ENCODE peak calls at places on chromosomes 1 and 21, in five cellular contexts. R is heart right ventricle, W is A549, Z is cardiac muscle cell, B is cardiac fibroblast. H is an unnamed sample.

GRCh38 chr1:15617874-15618684 is 821 bp downstream of the DDI2 start:
- DNase-seq in R (no peak), W (no peak), Z (peak), B (peak), H (no peak)

GRCh38 chr1:7576946-7577657 is 194.0 kb upstream of the VAMP3 start:
- DNase-seq in R (no peak), W (peak), Z (peak), B (peak), H (no peak)

GRCh38 chr1:8223531-8223930 is 94.4 kb upstream of the SLC45A1 start:
- DNase-seq in R (no peak), W (no peak), Z (no peak), B (no peak), H (no peak)

GRCh38 chr1:229254910-229255541 is 15.9 kb upstream of the RAB4A start:
- DNase-seq in R (no peak), W (no peak), Z (no peak), B (peak), H (no peak)

GRCh38 chr21:15837603-15838002 is 107.8 kb downstream of the USP25 start:
- DNase-seq in R (no peak), W (no peak), Z (peak), B (peak), H (no peak)

GRCh38 chr1:25952851-25953401 is 44.9 kb downstream of the PAFAH2 start:
- DNase-seq in R (peak), W (no peak), Z (no peak), B (peak), H (no peak)

GRCh38 chr1:109466440-109467300 is at the start of gene SYPL2:
- DNase-seq in R (peak), W (no peak), Z (peak), B (peak), H (no peak)

GRCh38 chr21:37542512-37542911 is 175.9 kb downstream of the DYRK1A start:
- DNase-seq in R (no peak), W (no peak), Z (no peak), B (no peak), H (no peak)

GRCh38 chr1:165747632-165748452 is 20.8 kb downstream of the TMCO1 start:
- DNase-seq in R (no peak), W (no peak), Z (no peak), B (no peak), H (no peak)

GRCh38 chr1:114379987-114380386 is 131.0 kb downstream of the TRIM33 start:
- DNase-seq in R (no peak), W (no peak), Z (no peak), B (no peak), H (no peak)

GRCh38 chr1:180933141-180933540 is 20.4 kb downstream of the KIAA1614 start:
- DNase-seq in R (no peak), W (no peak), Z (peak), B (no peak), H (no peak)

GRCh38 chr1:33841516-33841915 is 22.4 kb upstream of the HMGB4 start:
- DNase-seq in R (no peak), W (no peak), Z (no peak), B (no peak), H (no peak)

DNA sequence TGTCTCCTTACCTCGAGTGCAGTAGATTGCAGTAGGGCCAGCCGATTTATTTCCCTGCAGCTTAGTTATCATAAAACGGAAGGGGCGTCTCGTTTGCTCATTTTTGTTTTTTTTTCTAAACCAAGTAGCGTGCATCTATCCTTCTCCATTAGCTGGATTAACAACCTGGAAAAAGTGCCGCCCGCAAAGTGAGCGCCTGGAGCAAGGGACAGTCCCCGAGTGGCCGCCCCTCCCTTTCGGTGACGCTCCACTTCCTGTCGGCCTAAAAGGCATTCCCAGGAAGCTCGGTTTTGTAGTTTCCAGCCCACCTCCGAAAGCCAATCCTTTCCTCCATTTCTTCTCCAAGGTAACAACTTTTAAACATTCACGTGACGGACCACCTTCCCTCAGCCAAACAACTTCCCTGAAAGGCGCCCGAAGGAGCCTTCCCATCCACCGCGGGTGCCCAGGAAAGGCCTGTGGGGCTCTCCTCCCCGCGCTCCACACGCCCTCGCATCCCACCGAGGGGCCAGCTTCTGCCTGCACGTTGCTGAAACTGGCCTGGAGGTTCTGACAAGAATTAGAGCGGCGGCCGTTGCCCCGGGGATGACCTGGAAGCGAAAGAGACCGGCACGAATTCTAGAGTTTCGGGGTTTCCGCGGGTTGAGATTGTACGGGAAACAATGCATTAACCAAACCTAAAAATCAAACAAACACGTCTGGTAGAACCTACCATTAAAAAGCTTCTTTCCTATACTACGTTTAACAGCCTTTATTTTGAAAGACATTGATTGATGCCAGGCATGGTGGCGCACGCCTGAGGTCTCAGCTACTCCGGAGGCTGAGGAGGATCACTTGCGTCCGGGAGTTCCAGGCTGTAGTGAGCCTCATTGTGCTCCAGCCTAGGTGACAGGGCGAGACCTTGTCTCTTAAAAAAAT is at the start of gene EXTL2:
- DNase-seq in R (peak), W (peak), Z (peak), B (peak), H (peak)
- H3K4me3 ChIP-seq in R (peak), W (peak), Z (peak), B (peak), H (peak)

GRCh38 chr1:161966076-161966475 is 57.6 kb downstream of the OLFML2B start:
- DNase-seq in R (no peak), W (no peak), Z (no peak), B (no peak), H (no peak)

GRCh38 chr1:161958425-161958824 is 65.2 kb downstream of the OLFML2B start:
- DNase-seq in R (no peak), W (no peak), Z (no peak), B (no peak), H (no peak)

GRCh38 chr1:161962094-161962887 is 61.4 kb downstream of the OLFML2B start:
- DNase-seq in R (no peak), W (no peak), Z (no peak), B (peak), H (no peak)
- H3K4me3 ChIP-seq in R (peak), W (no peak), Z (no peak), B (peak), H (no peak)

GRCh38 chr1:155196103-155196892 is 11.4 kb downstream of the THBS3 start:
- DNase-seq in R (no peak), W (no peak), Z (no peak), B (no peak), H (no peak)
- H3K4me3 ChIP-seq in R (no peak), W (no peak), Z (peak), B (peak), H (no peak)

GRCh38 chr21:45941338-45941710 is 40.2 kb upstream of the COL6A1 start:
- DNase-seq in R (no peak), W (no peak), Z (no peak), B (no peak), H (no peak)
- H3K4me3 ChIP-seq in R (no peak), W (no peak), Z (no peak), B (no peak), H (no peak)

GRCh38 chr1:227762231-227762911 is 27.1 kb downstream of the SNAP47 start:
- DNase-seq in R (peak), W (peak), Z (peak), B (peak), H (peak)
- H3K4me3 ChIP-seq in R (peak), W (no peak), Z (no peak), B (no peak), H (no peak)

GRCh38 chr1:39105061-39105840 is 79.1 kb downstream of the NDUFS5 start:
- DNase-seq in R (peak), W (no peak), Z (peak), B (peak), H (no peak)

GRCh38 chr1:39105841-39106765 is 80.0 kb downstream of the NDUFS5 start:
- DNase-seq in R (peak), W (no peak), Z (peak), B (peak), H (no peak)

GRCh38 chr1:39104158-39105060 is 78.3 kb downstream of the NDUFS5 start:
- DNase-seq in R (no peak), W (no peak), Z (peak), B (peak), H (no peak)

GRCh38 chr1:39103321-39104157 is 77.4 kb downstream of the NDUFS5 start:
- DNase-seq in R (no peak), W (no peak), Z (no peak), B (peak), H (no peak)

GRCh38 chr1:39102537-39103320 is 76.6 kb downstream of the NDUFS5 start:
- DNase-seq in R (no peak), W (peak), Z (peak), B (peak), H (peak)
- H3K4me3 ChIP-seq in R (no peak), W (no peak), Z (no peak), B (no peak), H (no peak)

H was measured in LNCaP clone FGC.